ENCODE peak calls at places on chromosomes 13 and 19, in four cellular contexts. C is osteoblast, O is neural progenitor cell, L is K562. Y is an unnamed sample.

GRCh38 chr19:48290923-48291700 is 21.2 kb downstream of the ZNF114 start:
- DNase-seq in C (peak; percentile 94), O (peak; percentile 88), L (peak; percentile 80), Y (peak; percentile 52)

GRCh38 chr13:50235604-50236003 is 220.4 kb downstream of the KCNRG start:
- DNase-seq in C (no peak), O (no peak), L (no peak), Y (no peak)

GRCh38 chr19:531753-532571 is at the start of gene CDC34:
- DNase-seq in C (peak; percentile 97), O (peak; percentile 49), L (no peak), Y (peak; percentile 34)

GRCh38 chr13:100108913-100109507 is 20.1 kb downstream of the PCCA start:
- DNase-seq in C (no peak), O (no peak), L (no peak), Y (no peak)

GRCh38 chr19:45670670-45671453 is 2.8 kb downstream of the GIPR start:
- DNase-seq in C (peak; percentile 91), O (peak; percentile 92), L (peak; percentile 98), Y (peak; percentile 91)

GRCh38 chr13:64819081-64819480 is 2411.1 kb downstream of the PCDH9 start:
- DNase-seq in C (no peak), O (no peak), L (no peak), Y (no peak)

GRCh38 chr19:13103961-13104847 is 1.5 kb upstream of the LYL1 start:
- DNase-seq in C (peak; percentile 94), O (peak; percentile 64), L (peak; percentile 82), Y (peak; percentile 96)

GRCh38 chr13:24032252-24032651 is 128.3 kb upstream of the SPATA13 start:
- DNase-seq in C (peak; percentile 69), O (no peak), L (no peak), Y (no peak)

GRCh38 chr19:10899171-10899653 is 27.9 kb downstream of the CARM1 start:
- DNase-seq in C (peak; percentile 30), O (no peak), L (no peak), Y (no peak)

GRCh38 chr13:52085416-52085815 is 43.5 kb downstream of the NEK5 start:
- DNase-seq in C (peak; percentile 88), O (no peak), L (no peak), Y (no peak)

GRCh38 chr19:31214997-31215396 is 134.2 kb downstream of the TSHZ3 start:
- DNase-seq in C (no peak), O (no peak), L (no peak), Y (no peak)

GRCh38 chr19:48041877-48042580 is 1.9 kb downstream of the CABP5 start:
- DNase-seq in C (peak; percentile 44), O (no peak), L (no peak), Y (no peak)

GRCh38 chr19:29665826-29666633 is 769 bp downstream of the PLEKHF1 start:
- DNase-seq in C (peak; percentile 87), O (peak; percentile 62), L (peak; percentile 33), Y (no peak)

GRCh38 chr13:108705031-108705430 is 75.6 kb downstream of the MYO16 start:
- DNase-seq in C (no peak), O (no peak), L (no peak), Y (no peak)

GRCh38 chr19:28332351-28332750 is 880.6 kb downstream of the UQCRFS1 start:
- DNase-seq in C (no peak), O (no peak), L (no peak), Y (no peak)

GRCh38 chr13:113365551-113365971 is 1.6 kb upstream of the GRTP1 start:
- DNase-seq in C (no peak), O (no peak), L (no peak), Y (no peak)

GRCh38 chr19:36121486-36122124 is 6.3 kb downstream of the TBCB start:
- DNase-seq in C (peak; percentile 64), O (no peak), L (no peak), Y (no peak)
- H3K4me2 ChIP-seq in C (no peak overlapping the region), O (no peak overlapping the region), L (no peak overlapping the region), Y (no peak overlapping the region)

DNA sequence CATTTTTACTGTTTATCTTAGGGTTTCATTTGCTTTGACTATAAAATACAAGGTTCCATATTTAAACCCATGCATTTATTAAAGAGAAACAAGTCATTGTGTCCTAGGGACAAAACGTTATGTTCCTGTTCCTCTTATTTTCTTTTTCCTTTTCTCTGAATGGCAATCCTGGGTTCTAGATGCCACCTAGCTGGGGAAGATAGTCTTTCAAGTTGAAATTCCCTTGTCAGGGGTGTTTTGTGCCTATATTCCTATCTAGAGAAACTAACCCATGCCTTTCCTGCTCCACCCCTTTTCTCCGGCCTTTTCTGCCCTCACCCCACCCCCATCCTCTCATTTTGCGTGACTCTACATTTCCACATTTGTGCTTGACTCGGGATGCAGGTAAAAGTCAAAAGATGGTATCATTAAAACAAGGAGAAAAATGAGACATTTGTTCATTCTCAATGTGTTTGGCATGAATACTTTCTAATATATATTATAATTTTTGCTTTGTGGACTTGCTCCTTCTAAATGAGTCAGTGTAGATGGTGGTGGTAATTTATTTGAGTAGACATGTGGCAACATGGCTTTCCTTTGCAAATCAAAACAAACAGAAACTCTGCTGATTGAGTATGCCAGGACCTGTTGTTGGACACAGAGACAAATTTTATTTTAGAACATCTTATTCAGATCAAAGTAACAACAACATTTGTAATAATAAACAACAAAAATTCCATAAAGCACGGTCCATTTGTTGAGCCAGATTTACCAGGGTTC is 26.8 kb upstream of the STARD13 start:
- DNase-seq in C (no peak), O (no peak), L (no peak), Y (no peak)
- TF ChIP-seq CTCF in C (peak; percentile 42), O (no peak), L (no peak), Y (no peak)

GRCh38 chr19:38034153-38034835 is 127.3 kb downstream of the SIPA1L3 start:
- DNase-seq in C (no peak), O (no peak), L (no peak), Y (peak; percentile 70)
- H3K4me2 ChIP-seq in C (peak overlapping the region; percentile 40), O (peak overlapping the region; percentile 3), L (no peak overlapping the region), Y (peak overlapping the region; percentile 82)

GRCh38 chr13:42484396-42484795 is 89.6 kb upstream of the TNFSF11 start:
- DNase-seq in C (peak; percentile 72), O (no peak), L (no peak), Y (no peak)

GRCh38 chr13:42474954-42475353 is 99.0 kb upstream of the TNFSF11 start:
- DNase-seq in C (no peak), O (no peak), L (no peak), Y (no peak)

GRCh38 chr13:42477588-42478190 is 96.3 kb upstream of the TNFSF11 start:
- DNase-seq in C (no peak), O (no peak), L (no peak), Y (no peak)

DNA sequence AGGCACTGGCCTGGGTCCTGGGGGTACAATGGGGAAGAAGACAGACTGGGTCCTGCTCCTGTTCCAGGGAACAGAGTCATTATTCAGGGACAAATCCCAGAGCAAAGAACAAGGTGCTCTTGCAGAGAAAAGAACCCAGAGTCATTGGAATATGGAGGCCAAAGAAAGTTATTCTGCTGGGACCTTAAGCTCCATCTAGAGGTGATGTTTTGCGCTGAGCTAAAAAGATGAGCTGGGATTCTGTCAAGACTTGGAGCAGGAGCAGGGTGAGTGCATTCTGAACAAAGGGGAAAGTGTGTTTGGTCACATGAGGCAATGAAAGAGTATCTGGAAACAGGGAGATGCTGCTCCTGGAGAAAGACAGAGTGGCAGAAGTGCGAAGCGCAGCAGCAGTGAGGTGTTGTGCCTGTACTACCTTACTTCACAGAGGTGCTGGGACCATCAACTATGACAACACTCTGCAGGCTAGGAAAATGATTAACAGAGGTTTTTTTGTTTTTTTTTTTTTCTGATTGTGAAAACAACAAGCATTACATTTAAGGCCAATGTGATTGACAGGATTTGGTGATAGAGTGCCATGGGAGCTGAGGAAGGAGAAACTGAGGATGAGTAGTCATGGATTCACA is 95.3 kb upstream of the TNFSF11 start:
- DNase-seq in C (peak; percentile 91), O (peak; percentile 27), L (no peak), Y (peak; percentile 4)
- TF ChIP-seq CTCF in C (peak; percentile 56), O (peak; percentile 44), L (no peak), Y (peak; percentile 60)

GRCh38 chr19:41785653-41786052 is 10.7 kb upstream of the CEACAM3 start:
- DNase-seq in C (no peak), O (peak; percentile 76), L (peak; percentile 84), Y (peak; percentile 88)

GRCh38 chr19:41784337-41785239 is 11.8 kb upstream of the CEACAM3 start:
- DNase-seq in C (no peak), O (no peak), L (no peak), Y (no peak)
- H3K4me2 ChIP-seq in C (no peak overlapping the region), O (no peak overlapping the region), L (no peak overlapping the region), Y (peak overlapping the region; percentile 52)

Y was measured in OCI-LY7.